ENCODE peak calls at places on chromosomes 16 and 17, in nine cellular contexts. T is H1; U is tibial artery; A is CD8-positive, alpha-beta memory T cell; I is upper lobe of right lung; C is IMR-90; P is iPS DF 6.9; O is HL-60; G is lower lobe of right lung. Y is an unnamed sample.

GRCh38 chr16:68760671-68761275 is 23.7 kb downstream of the CDH1 start:
- DNase-seq in C (peak; percentile 13), I (no peak), A (no peak), O (no peak), G (no peak), T (no peak), P (no peak), U (no peak), Y (no peak)

GRCh38 chr17:41695954-41696720 is 7.5 kb downstream of the EIF1 start:
- DNase-seq in U (peak; percentile 77), G (no peak), O (no peak), C (peak; percentile 83), I (no peak), P (no peak), T (peak; percentile 66), A (peak; percentile 66), Y (peak; percentile 85)

GRCh38 chr17:40251576-40251975 is 32.5 kb downstream of the WIPF2 start:
- DNase-seq in O (no peak), A (no peak), G (no peak), I (no peak), P (no peak), C (peak; percentile 85), T (no peak), U (no peak), Y (no peak)

GRCh38 chr17:56594528-56595418 is 1.3 kb downstream of the NOG start:
- DNase-seq in C (peak; percentile 10), I (peak; percentile 65), P (no peak), A (peak; percentile 65), T (peak; percentile 74), U (no peak), G (peak; percentile 50), O (peak; percentile 31), Y (peak; percentile 78)

GRCh38 chr17:55699178-55699865 is 23.3 kb downstream of the TMEM100 start:
- DNase-seq in U (no peak), O (no peak), P (no peak), G (no peak), T (no peak), A (no peak), I (no peak), C (no peak), Y (no peak)

GRCh38 chr17:49230636-49231562 is at the start of gene PHOSPHO1:
- DNase-seq in U (peak; percentile 82), P (no peak), I (peak; percentile 91), A (peak; percentile 85), C (peak; percentile 76), G (peak; percentile 91), O (peak; percentile 58), T (peak; percentile 96), Y (peak; percentile 98)

GRCh38 chr17:73645050-73645871 is 1.0 kb upstream of the SDK2 start:
- DNase-seq in A (peak; percentile 53), O (no peak), I (peak; percentile 68), T (no peak), U (no peak), P (no peak), G (no peak), C (no peak), Y (peak; percentile 91)

GRCh38 chr17:38428643-38429371 is 543 bp downstream of the ARHGAP23 start:
- DNase-seq in G (peak; percentile 65), I (peak; percentile 76), A (no peak), T (peak; percentile 70), O (no peak), U (peak; percentile 90), C (peak; percentile 46), P (no peak), Y (peak; percentile 82)

GRCh38 chr16:57696240-57696639 is 1.6 kb downstream of the DRC7 start:
- DNase-seq in I (no peak), O (no peak), G (no peak), T (no peak), P (no peak), C (no peak), A (no peak), U (no peak), Y (no peak)

GRCh38 chr17:35313875-35314409 is 59.5 kb downstream of the SLFN11 start:
- DNase-seq in P (no peak), C (no peak), O (no peak), A (peak; percentile 33), G (no peak), I (peak; percentile 63), T (no peak), U (peak; percentile 68), Y (peak; percentile 85)

GRCh38 chr16:17358846-17359245 is 111.9 kb downstream of the XYLT1 start:
- DNase-seq in A (no peak), P (no peak), U (no peak), C (no peak), I (no peak), T (no peak), O (no peak), G (no peak), Y (no peak)

GRCh38 chr16:87466975-87467501 is 25.8 kb downstream of the ZCCHC14 start:
- DNase-seq in C (no peak), A (no peak), T (no peak), P (no peak), U (no peak), G (no peak), O (no peak), I (no peak), Y (no peak)

GRCh38 chr16:87465306-87465705 is 27.5 kb downstream of the ZCCHC14 start:
- DNase-seq in A (no peak), C (peak; percentile 82), P (no peak), G (peak; percentile 90), O (peak; percentile 53), T (no peak), U (peak; percentile 93), I (peak; percentile 91), Y (no peak)

GRCh38 chr16:87461466-87461975 is 31.3 kb downstream of the ZCCHC14 start:
- DNase-seq in A (no peak), I (peak; percentile 94), O (no peak), P (peak; percentile 97), C (no peak), U (peak; percentile 83), T (peak; percentile 87), G (peak; percentile 94), Y (no peak)

GRCh38 chr16:87463722-87464690 is 28.8 kb downstream of the ZCCHC14 start:
- DNase-seq in I (no peak), A (peak; percentile 33), C (peak; percentile 89), G (no peak), O (peak; percentile 21), T (no peak), P (no peak), U (no peak), Y (no peak)

DNA sequence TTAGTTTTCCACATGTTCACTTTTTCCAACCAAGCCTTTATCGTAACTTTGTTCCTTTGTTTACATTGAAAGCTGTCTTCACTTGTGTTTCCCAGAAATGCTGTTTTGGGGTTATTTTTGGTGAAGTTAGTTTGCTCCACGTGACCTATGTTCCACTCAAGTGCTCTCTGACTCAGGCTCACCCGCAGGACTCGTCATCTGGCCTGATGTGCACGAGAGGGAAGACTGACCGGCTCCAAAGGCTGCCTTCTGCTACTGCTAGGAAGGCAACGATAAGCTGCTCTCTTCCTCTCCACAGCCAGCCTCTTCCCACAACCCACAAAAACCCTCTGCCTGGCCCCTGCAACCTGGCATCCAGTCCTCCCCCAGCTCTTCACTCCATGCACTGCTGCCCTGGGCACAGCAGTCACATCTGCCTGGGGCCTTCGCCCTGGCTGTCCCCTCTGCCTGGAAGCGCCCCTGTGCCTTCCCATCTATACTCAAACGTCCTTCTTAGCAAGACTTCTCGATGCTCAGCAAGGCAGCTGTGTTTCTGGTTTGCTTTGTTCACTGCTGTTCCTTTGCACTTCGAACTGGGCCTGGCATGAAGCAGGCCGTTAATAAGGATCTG is 28.0 kb downstream of the ZCCHC14 start:
- DNase-seq in G (peak; percentile 75), O (peak; percentile 78), P (no peak), A (no peak), I (peak; percentile 83), C (peak; percentile 96), U (peak; percentile 93), T (no peak), Y (no peak)
- H3K4me3 ChIP-seq in G (peak overlapping the region; percentile 28), O (peak overlapping the region; percentile 6), P (no peak overlapping the region), A (peak overlapping the region; percentile 9), I (peak overlapping the region; percentile 33), C (no peak overlapping the region), U (peak overlapping the region; percentile 37), T (no peak overlapping the region), Y (no peak overlapping the region)

GRCh38 chr16:53085539-53086450 is 31.0 kb downstream of the CHD9 start:
- DNase-seq in U (no peak), G (no peak), I (no peak), T (no peak), C (no peak), O (no peak), A (no peak), P (no peak), Y (no peak)
- H3K27ac ChIP-seq in U (peak overlapping the region; percentile 58), G (peak overlapping the region; percentile 80), I (peak overlapping the region; percentile 80), T (no peak overlapping the region), C (peak overlapping the region; percentile 56), O (no peak overlapping the region), A (no peak overlapping the region), P (no peak overlapping the region), Y (peak overlapping the region; percentile 44)

GRCh38 chr16:81349608-81350305 is 35.0 kb downstream of the GAN start:
- DNase-seq in T (no peak), C (peak; percentile 15), G (no peak), U (no peak), A (no peak), O (no peak), P (no peak), I (no peak), Y (no peak)

GRCh38 chr16:81347425-81347824 is 32.7 kb downstream of the GAN start:
- DNase-seq in U (no peak), I (no peak), T (no peak), C (no peak), A (no peak), P (no peak), O (no peak), G (no peak), Y (no peak)

GRCh38 chr16:81353895-81354294 is 39.1 kb downstream of the GAN start:
- DNase-seq in I (no peak), C (no peak), P (no peak), U (no peak), G (no peak), A (no peak), O (no peak), T (no peak), Y (no peak)

GRCh38 chr16:81350306-81350615 is 35.5 kb downstream of the GAN start:
- DNase-seq in O (no peak), C (peak; percentile 9), G (no peak), A (no peak), I (no peak), T (no peak), U (no peak), P (no peak), Y (no peak)
- H3K4me3 ChIP-seq in O (no peak overlapping the region), C (no peak overlapping the region), G (no peak overlapping the region), A (no peak overlapping the region), I (no peak overlapping the region), T (no peak overlapping the region), U (no peak overlapping the region), P (no peak overlapping the region), Y (no peak overlapping the region)

DNA sequence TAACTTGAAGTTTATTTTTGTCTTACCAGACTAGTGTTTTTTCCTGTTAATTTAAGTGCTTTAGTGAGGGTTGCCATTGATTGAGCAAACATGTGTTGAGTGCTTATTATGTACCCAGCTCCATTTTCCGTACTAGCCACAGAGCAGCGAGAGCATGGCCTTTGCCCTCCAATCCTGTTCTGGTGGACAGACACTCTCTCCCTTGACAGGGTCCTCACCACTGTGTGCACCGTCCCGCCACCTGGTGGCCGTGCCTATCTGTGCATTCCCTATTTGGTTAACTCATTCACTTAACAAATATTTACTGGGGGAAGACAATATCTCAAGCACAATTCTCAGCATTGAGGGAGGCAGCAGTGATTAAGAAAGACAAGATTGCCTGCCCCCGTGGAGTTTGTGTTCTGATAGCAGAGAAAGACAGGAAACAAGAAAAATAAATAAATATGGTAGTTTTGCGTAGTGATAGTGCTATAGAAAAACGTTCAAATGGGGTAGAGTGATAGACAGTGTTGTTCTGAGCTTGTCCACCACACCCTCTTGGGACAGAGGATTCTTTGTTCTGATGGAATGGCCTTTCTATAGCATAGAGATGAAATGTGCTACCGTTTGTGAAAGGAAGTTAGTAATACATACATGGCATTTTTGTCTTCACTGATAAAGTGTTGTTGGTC is 13.0 kb downstream of the CDH13 start:
- DNase-seq in G (peak; percentile 59), U (no peak), A (no peak), P (peak; percentile 41), I (peak; percentile 69), T (peak; percentile 83), C (peak; percentile 58), O (no peak), Y (no peak)
- H3K27ac ChIP-seq in G (no peak overlapping the region), U (no peak overlapping the region), A (no peak overlapping the region), P (no peak overlapping the region), I (no peak overlapping the region), T (no peak overlapping the region), C (no peak overlapping the region), O (no peak overlapping the region), Y (no peak overlapping the region)

Y was measured in spleen.